ENCODE peak calls at places on chromosomes 2 and 18, in five cellular contexts. J, V, L, B and C are unnamed samples.

GRCh38 chr18:46518438-46518837 is 138.6 kb downstream of the LOXHD1 start:
- DNase-seq in B (peak), V (no peak), L (no peak), J (no peak), C (no peak)

GRCh38 chr2:128357561-128358370 is 39.1 kb upstream of the HS6ST1 start:
- DNase-seq in V (no peak), J (no peak), L (peak), B (no peak), C (no peak)

GRCh38 chr2:149047118-149047517 is 8.6 kb downstream of the LYPD6B start:
- DNase-seq in L (no peak), J (no peak), B (no peak), V (no peak), C (no peak)

GRCh38 chr18:21242141-21243040 is at the start of gene GREB1L:
- DNase-seq in L (peak), J (no peak), V (peak), B (peak), C (no peak)

GRCh38 chr2:215937190-215937589 is 76.2 kb downstream of the MREG start:
- DNase-seq in L (no peak), J (no peak), B (peak), V (no peak), C (no peak)

GRCh38 chr2:134706587-134707329 is 12.0 kb downstream of the TMEM163 start:
- DNase-seq in V (no peak), L (no peak), J (no peak), B (no peak), C (no peak)

GRCh38 chr2:134359367-134360081 is 105.7 kb downstream of the MGAT5 start:
- DNase-seq in L (no peak), B (peak), J (no peak), V (no peak), C (no peak)

GRCh38 chr2:10878268-10878915 is 33.3 kb upstream of the KCNF1 start:
- DNase-seq in V (no peak), J (no peak), B (no peak), L (no peak), C (no peak)

GRCh38 chr2:219476605-219477578 is 21.8 kb upstream of the GMPPA start:
- DNase-seq in J (no peak), V (no peak), B (no peak), L (no peak), C (no peak)